ENCODE peak calls at places on chromosomes 11 and 22, in ten cellular contexts. X is stomach, L is heart right ventricle, W is astrocyte, B is ascending aorta, M is cardiac muscle cell, A is lung, F is fibroblast of lung, P is PC-3, N is upper lobe of right lung. R is an unnamed sample.

GRCh38 chr11:12944889-12945288 is 64.2 kb upstream of the RASSF10 start:
- DNase-seq in L (no peak), X (no peak), N (no peak), W (no peak), A (no peak), F (no peak), P (no peak), B (no peak), M (no peak), R (no peak)

GRCh38 chr11:6351782-6352181 is 31.5 kb upstream of the CAVIN3 start:
- DNase-seq in X (no peak), M (no peak), L (no peak), B (no peak), F (no peak), W (no peak), P (no peak), A (no peak), N (no peak), R (no peak)

GRCh38 chr11:68128682-68129327 is 7.6 kb upstream of the CHKA start:
- DNase-seq in X (peak; percentile 96), B (peak; percentile 75), P (no peak), W (peak; percentile 81), N (peak; percentile 82), M (peak; percentile 79), A (peak; percentile 70), F (peak; percentile 86), L (peak; percentile 62), R (no peak)

GRCh38 chr11:79417069-79417920 is 23.5 kb downstream of the TENM4 start:
- DNase-seq in L (no peak), W (peak; percentile 16), B (no peak), M (no peak), N (no peak), F (peak; percentile 43), A (no peak), P (no peak), X (no peak), R (no peak)

GRCh38 chr11:94725071-94725470 is 43.1 kb upstream of the AMOTL1 start:
- DNase-seq in P (no peak), F (no peak), M (no peak), L (no peak), N (no peak), B (no peak), W (no peak), X (no peak), A (no peak), R (no peak)

GRCh38 chr11:9074338-9075029 is 16.9 kb downstream of the SCUBE2 start:
- DNase-seq in W (no peak), M (no peak), B (no peak), F (no peak), P (no peak), X (no peak), L (no peak), N (no peak), A (no peak), R (no peak)

GRCh38 chr22:38228873-38229740 is 27.3 kb downstream of the MAFF start:
- DNase-seq in L (no peak), A (no peak), F (peak; percentile 73), X (peak; percentile 80), M (no peak), P (peak; percentile 86), B (peak; percentile 81), N (no peak), W (peak; percentile 59), R (no peak)

GRCh38 chr11:116610190-116610589 is 162.6 kb downstream of the BUD13 start:
- DNase-seq in L (no peak), N (no peak), W (no peak), B (peak; percentile 28), F (no peak), X (peak; percentile 22), P (no peak), A (no peak), M (no peak), R (no peak)

GRCh38 chr22:44540756-44541670 is 43.0 kb upstream of the RTL6 start:
- DNase-seq in L (no peak), M (no peak), W (no peak), F (no peak), X (no peak), N (peak; percentile 65), B (no peak), A (no peak), P (no peak), R (no peak)

GRCh38 chr11:122423886-122424285 is 231.6 kb upstream of the UBASH3B start:
- DNase-seq in A (no peak), N (no peak), M (no peak), W (no peak), F (no peak), X (no peak), B (no peak), P (no peak), L (no peak), R (no peak)

GRCh38 chr22:33780761-33781160 is 139.5 kb downstream of the LARGE1 start:
- DNase-seq in A (no peak), P (no peak), N (no peak), L (no peak), F (no peak), M (no peak), B (no peak), W (no peak), X (no peak), R (no peak)

GRCh38 chr11:46874586-46874985 is 28.5 kb upstream of the CKAP5 start:
- DNase-seq in P (no peak), A (no peak), B (no peak), W (no peak), L (no peak), N (no peak), F (no peak), X (no peak), M (no peak), R (no peak)

GRCh38 chr22:44441401-44442185 is 56.4 kb downstream of the RTL6 start:
- DNase-seq in W (no peak), B (peak; percentile 59), X (no peak), M (no peak), A (no peak), N (peak; percentile 48), L (no peak), P (no peak), F (no peak), R (no peak)

GRCh38 chr11:130087294-130087926 is 17.7 kb downstream of the APLP2 start:
- DNase-seq in F (no peak), N (no peak), W (no peak), M (no peak), L (no peak), X (no peak), A (no peak), P (no peak), B (no peak), R (no peak)

GRCh38 chr11:3049430-3050243 is 7.6 kb downstream of the CARS1 start:
- DNase-seq in N (peak; percentile 77), A (peak; percentile 59), F (peak; percentile 97), L (peak; percentile 48), W (peak; percentile 94), X (peak; percentile 76), P (peak; percentile 86), M (no peak), B (peak; percentile 92), R (no peak)

GRCh38 chr11:119518746-119519382 is 95.9 kb upstream of the THY1 start:
- DNase-seq in F (peak; percentile 58), X (no peak), B (no peak), L (no peak), M (peak; percentile 88), N (no peak), W (peak; percentile 49), P (peak; percentile 68), A (no peak), R (peak; percentile 66)

DNA sequence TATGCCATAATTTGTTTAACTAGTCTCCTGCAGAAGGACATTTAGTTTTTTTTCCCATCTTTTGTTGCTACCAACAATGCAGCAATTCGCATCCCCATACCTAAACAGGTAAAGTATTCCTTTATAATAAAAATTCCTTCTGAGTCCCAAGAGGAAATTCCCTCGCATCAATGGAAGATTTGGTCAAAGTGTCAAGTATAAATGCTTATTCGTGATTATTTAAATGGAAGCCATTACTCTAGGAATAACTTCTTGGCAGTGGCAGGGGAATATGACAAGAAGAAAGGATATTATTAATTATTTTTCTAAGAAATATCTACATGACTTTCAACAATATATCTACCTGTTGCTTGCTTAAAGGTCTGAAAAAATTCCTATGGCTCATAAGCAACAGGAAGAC is 25.6 kb downstream of the RNF141 start:
- DNase-seq in L (no peak), F (no peak), A (no peak), P (no peak), W (no peak), X (no peak), B (no peak), M (no peak), N (no peak), R (no peak)
- H3K4me3 ChIP-seq in L (no peak overlapping the region), F (no peak overlapping the region), A (no peak overlapping the region), P (no peak overlapping the region), W (no peak overlapping the region), X (no peak overlapping the region), B (no peak overlapping the region), M (no peak overlapping the region), N (no peak overlapping the region), R (no peak overlapping the region)

GRCh38 chr11:134037093-134037908 is 31.6 kb upstream of the JAM3 start:
- DNase-seq in L (peak; percentile 81), P (peak; percentile 27), B (peak; percentile 86), F (peak; percentile 72), N (peak; percentile 83), W (peak; percentile 53), A (peak; percentile 64), M (peak; percentile 74), X (peak; percentile 65), R (peak; percentile 34)
- H3K4me1 ChIP-seq in L (peaks cover 51% of the 10 kb centered on the region), P (peaks cover 4% of the 10 kb centered on the region), B (peaks cover 23% of the 10 kb centered on the region), F (peaks cover 27% of the 10 kb centered on the region), N (peaks cover 29% of the 10 kb centered on the region), W (peaks cover 39% of the 10 kb centered on the region), A (peaks cover 22% of the 10 kb centered on the region), M (peaks cover 48% of the 10 kb centered on the region), X (peaks cover 93% of the 10 kb centered on the region), R (peaks cover 24% of the 10 kb centered on the region)

GRCh38 chr11:64529559-64530520 is 61.2 kb upstream of the SLC22A12 start:
- DNase-seq in N (no peak), P (no peak), W (no peak), A (no peak), L (no peak), B (no peak), X (no peak), M (no peak), F (no peak), R (no peak)
- H3K27me3 ChIP-seq in N (peaks cover 10% of the 10 kb centered on the region), P (peaks cover 95% of the 10 kb centered on the region), W (peaks cover 40% of the 10 kb centered on the region), A (no peaks in the 10 kb centered on the region), L (peaks cover 77% of the 10 kb centered on the region), B (no peaks in the 10 kb centered on the region), X (peaks cover 6% of the 10 kb centered on the region), M (peaks cover 18% of the 10 kb centered on the region), F (no peaks in the 10 kb centered on the region), R (peaks cover 37% of the 10 kb centered on the region)

DNA sequence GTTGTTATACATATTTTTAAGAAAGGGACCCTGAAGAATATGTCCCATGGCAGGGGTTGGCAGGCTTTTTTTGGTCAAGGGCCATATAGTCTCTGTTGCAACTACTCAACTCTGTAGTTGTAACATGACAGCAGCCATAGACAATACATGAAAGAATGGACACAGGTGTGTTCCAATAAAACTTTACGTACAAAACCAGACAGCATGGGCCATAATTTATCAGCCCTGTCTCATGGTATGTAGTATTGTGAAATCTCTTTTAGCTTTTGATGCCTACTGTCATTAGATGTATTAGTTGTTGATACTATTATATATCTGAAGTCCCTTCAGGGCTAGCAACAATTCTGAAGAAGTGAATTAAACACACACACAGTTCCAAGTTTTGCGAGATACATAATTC is 2.6 kb downstream of the ZBED5 start:
- DNase-seq in B (no peak), N (no peak), P (no peak), F (no peak), L (no peak), M (no peak), W (no peak), X (no peak), A (no peak), R (no peak)
- H3K4me3 ChIP-seq in B (peak overlapping the region; percentile 24), N (no peak overlapping the region), P (peak overlapping the region; percentile 76), F (no peak overlapping the region), L (no peak overlapping the region), M (no peak overlapping the region), W (no peak overlapping the region), X (no peak overlapping the region), A (no peak overlapping the region), R (no peak overlapping the region)

R was measured in HAP-1.